ENCODE peak calls at places on chromosomes 1 and 21, in six cellular contexts. One of them, this sample, is unnamed. For H3K4me1, the result is how much of the 10 kb centered on the place peaks cover.

GRCh38 chr1:19315378-19316206 is 3.5 kb downstream of the SLC66A1 start:
- DNase-seq in pancreas: no peak
- DNase-seq in upper lobe of right lung: no peak
- DNase-seq in ovary: no peak
- DNase-seq in left ventricle myocardium inferior: no peak
- DNase-seq in GM23338: no peak
- DNase-seq in this sample: no peak

GRCh38 chr1:150233359-150234308 is 2.3 kb downstream of the ANP32E start:
- DNase-seq in upper lobe of right lung: peak
- DNase-seq in GM23338: no peak
- DNase-seq in left ventricle myocardium inferior: no peak
- DNase-seq in pancreas: no peak
- DNase-seq in ovary: peak
- DNase-seq in this sample: no peak

GRCh38 chr1:50873458-50874187 is 86.4 kb downstream of the FAF1 start:
- DNase-seq in left ventricle myocardium inferior: peak
- DNase-seq in pancreas: no peak
- DNase-seq in upper lobe of right lung: no peak
- DNase-seq in ovary: no peak
- DNase-seq in GM23338: peak
- DNase-seq in this sample: no peak

GRCh38 chr1:37071829-37072228 is 37.5 kb upstream of the GRIK3 start:
- DNase-seq in upper lobe of right lung: no peak
- DNase-seq in pancreas: no peak
- DNase-seq in GM23338: no peak
- DNase-seq in ovary: no peak
- DNase-seq in left ventricle myocardium inferior: peak
- DNase-seq in this sample: no peak

GRCh38 chr1:44641126-44642102 is 32.9 kb downstream of the TMEM53 start:
- DNase-seq in ovary: no peak
- DNase-seq in left ventricle myocardium inferior: no peak
- DNase-seq in upper lobe of right lung: no peak
- DNase-seq in GM23338: no peak
- DNase-seq in pancreas: peak
- DNase-seq in this sample: no peak

GRCh38 chr1:205474571-205474970 is 18.7 kb upstream of the BLACAT1 start:
- DNase-seq in upper lobe of right lung: no peak
- DNase-seq in pancreas: no peak
- DNase-seq in GM23338: no peak
- DNase-seq in ovary: no peak
- DNase-seq in left ventricle myocardium inferior: no peak
- DNase-seq in this sample: no peak

GRCh38 chr1:108080448-108080847 is 115.5 kb upstream of the VAV3 start:
- DNase-seq in pancreas: no peak
- DNase-seq in GM23338: no peak
- DNase-seq in left ventricle myocardium inferior: no peak
- DNase-seq in upper lobe of right lung: no peak
- DNase-seq in ovary: no peak
- DNase-seq in this sample: no peak

GRCh38 chr1:198563578-198563977 is 23.1 kb upstream of the ATP6V1G3 start:
- DNase-seq in upper lobe of right lung: no peak
- DNase-seq in pancreas: no peak
- DNase-seq in left ventricle myocardium inferior: no peak
- DNase-seq in ovary: no peak
- DNase-seq in GM23338: peak
- DNase-seq in this sample: no peak

GRCh38 chr1:45862008-45862407 is 58.6 kb downstream of the MAST2 start:
- DNase-seq in GM23338: no peak
- DNase-seq in left ventricle myocardium inferior: no peak
- DNase-seq in pancreas: no peak
- DNase-seq in upper lobe of right lung: no peak
- DNase-seq in ovary: no peak
- DNase-seq in this sample: no peak

GRCh38 chr21:46287541-46287940 is 1.4 kb downstream of the YBEY start:
- DNase-seq in pancreas: no peak
- DNase-seq in GM23338: no peak
- DNase-seq in upper lobe of right lung: no peak
- DNase-seq in left ventricle myocardium inferior: no peak
- DNase-seq in ovary: no peak
- DNase-seq in this sample: no peak

GRCh38 chr1:219731771-219732170 is 118.9 kb upstream of the ZC3H11B start:
- DNase-seq in upper lobe of right lung: no peak
- DNase-seq in pancreas: no peak
- DNase-seq in ovary: no peak
- DNase-seq in GM23338: no peak
- DNase-seq in left ventricle myocardium inferior: no peak
- DNase-seq in this sample: no peak

GRCh38 chr21:45416619-45417018 is 11.7 kb downstream of the COL18A1 start:
- DNase-seq in ovary: peak
- DNase-seq in upper lobe of right lung: no peak
- DNase-seq in left ventricle myocardium inferior: peak
- DNase-seq in pancreas: peak
- DNase-seq in GM23338: peak
- DNase-seq in this sample: no peak

GRCh38 chr1:186059752-186060151 is 315.3 kb downstream of the TPR start:
- DNase-seq in GM23338: no peak
- DNase-seq in ovary: no peak
- DNase-seq in upper lobe of right lung: no peak
- DNase-seq in left ventricle myocardium inferior: no peak
- DNase-seq in pancreas: no peak
- DNase-seq in this sample: no peak

GRCh38 chr1:220811695-220812094 is 25.0 kb downstream of the MTARC1 start:
- DNase-seq in left ventricle myocardium inferior: no peak
- DNase-seq in upper lobe of right lung: no peak
- DNase-seq in pancreas: no peak
- DNase-seq in GM23338: no peak
- DNase-seq in ovary: no peak
- DNase-seq in this sample: no peak

GRCh38 chr1:164723296-164723731 is 164.3 kb downstream of the PBX1 start:
- DNase-seq in GM23338: no peak
- DNase-seq in pancreas: peak
- DNase-seq in left ventricle myocardium inferior: no peak
- DNase-seq in ovary: no peak
- DNase-seq in upper lobe of right lung: no peak
- DNase-seq in this sample: no peak

GRCh38 chr1:109617291-109617801 is 2.1 kb downstream of the GNAT2 start:
- DNase-seq in GM23338: peak
- DNase-seq in pancreas: no peak
- DNase-seq in ovary: no peak
- DNase-seq in left ventricle myocardium inferior: no peak
- DNase-seq in upper lobe of right lung: no peak
- DNase-seq in this sample: no peak

GRCh38 chr1:97796716-97797115 is 124.1 kb downstream of the DPYD start:
- DNase-seq in ovary: no peak
- DNase-seq in pancreas: no peak
- DNase-seq in GM23338: no peak
- DNase-seq in upper lobe of right lung: no peak
- DNase-seq in left ventricle myocardium inferior: no peak
- DNase-seq in this sample: no peak

GRCh38 chr1:55210990-55211389 is 4.2 kb downstream of the USP24 start:
- DNase-seq in GM23338: no peak
- DNase-seq in upper lobe of right lung: no peak
- DNase-seq in ovary: no peak
- DNase-seq in pancreas: no peak
- DNase-seq in left ventricle myocardium inferior: no peak
- DNase-seq in this sample: no peak
- H3K4me1 ChIP-seq in GM23338: under half
- H3K4me1 ChIP-seq in upper lobe of right lung: half or more
- H3K4me1 ChIP-seq in ovary: under half
- H3K4me1 ChIP-seq in pancreas: under half
- H3K4me1 ChIP-seq in left ventricle myocardium inferior: half or more
- H3K4me1 ChIP-seq in this sample: half or more

GRCh38 chr1:244834596-244835275 is 722 bp upstream of the COX20 start:
- DNase-seq in GM23338: peak
- DNase-seq in pancreas: peak
- DNase-seq in upper lobe of right lung: peak
- DNase-seq in left ventricle myocardium inferior: peak
- DNase-seq in ovary: peak
- DNase-seq in this sample: no peak

GRCh38 chr1:244835276-244836134 is at the start of gene COX20:
- DNase-seq in pancreas: peak
- DNase-seq in GM23338: peak
- DNase-seq in ovary: peak
- DNase-seq in upper lobe of right lung: peak
- DNase-seq in left ventricle myocardium inferior: peak
- DNase-seq in this sample: no peak

GRCh38 chr1:244837597-244838258 is 2.3 kb downstream of the COX20 start:
- DNase-seq in upper lobe of right lung: no peak
- DNase-seq in GM23338: no peak
- DNase-seq in ovary: no peak
- DNase-seq in left ventricle myocardium inferior: no peak
- DNase-seq in pancreas: no peak
- DNase-seq in this sample: no peak

GRCh38 chr1:244836135-244836521 is 670 bp downstream of the COX20 start:
- DNase-seq in upper lobe of right lung: no peak
- DNase-seq in ovary: peak
- DNase-seq in left ventricle myocardium inferior: no peak
- DNase-seq in GM23338: peak
- DNase-seq in pancreas: no peak
- DNase-seq in this sample: no peak

DNA sequence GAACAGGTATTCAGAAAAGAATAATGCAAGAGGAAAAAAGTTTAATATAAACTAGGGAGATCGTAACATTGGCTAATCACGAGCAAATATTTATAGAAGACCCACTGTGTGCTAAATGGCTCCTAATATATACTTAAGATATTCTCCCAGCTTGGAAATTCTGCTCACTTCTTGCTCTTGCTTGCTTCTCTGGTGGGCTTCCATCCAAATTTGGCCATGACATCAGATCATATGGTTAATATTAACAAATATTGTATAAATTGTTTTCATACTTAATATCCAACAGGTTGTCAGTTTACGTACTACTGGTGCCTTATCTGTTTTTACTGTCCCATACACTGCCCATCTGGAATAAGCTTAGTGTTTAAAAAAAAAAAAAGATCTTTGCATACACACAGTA is 1.1 kb downstream of the COX20 start:
- DNase-seq in pancreas: no peak
- DNase-seq in ovary: no peak
- DNase-seq in GM23338: no peak
- DNase-seq in left ventricle myocardium inferior: no peak
- DNase-seq in upper lobe of right lung: no peak
- DNase-seq in this sample: no peak
- H3K27ac ChIP-seq in pancreas: peak
- H3K27ac ChIP-seq in ovary: no peak
- H3K27ac ChIP-seq in GM23338: peak
- H3K27ac ChIP-seq in left ventricle myocardium inferior: peak
- H3K27ac ChIP-seq in upper lobe of right lung: peak
- H3K27ac ChIP-seq in this sample: peak

DNA sequence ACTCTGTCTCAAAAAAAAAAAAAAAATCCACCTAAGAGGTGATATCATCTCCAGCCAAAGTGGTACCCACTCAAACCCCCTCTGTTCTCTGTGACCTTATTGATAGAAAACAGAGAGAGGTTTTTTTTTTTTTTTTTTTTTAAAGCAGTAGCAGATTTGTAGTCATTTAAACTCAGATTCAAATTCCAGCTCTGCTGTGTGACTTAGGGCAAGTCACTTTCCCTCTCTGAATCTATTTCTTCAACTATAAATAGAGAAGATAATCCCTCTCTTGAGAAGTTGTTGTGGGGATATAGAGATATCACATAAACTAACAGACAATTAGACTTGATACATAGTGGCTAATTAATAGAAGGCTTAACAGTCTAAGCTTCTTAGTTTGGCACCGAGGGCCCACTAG is 48.4 kb downstream of the NKAIN1 start:
- DNase-seq in left ventricle myocardium inferior: no peak
- DNase-seq in GM23338: no peak
- DNase-seq in ovary: no peak
- DNase-seq in pancreas: no peak
- DNase-seq in upper lobe of right lung: no peak
- DNase-seq in this sample: no peak
- TF ChIP-seq CTCF in left ventricle myocardium inferior: no peak
- TF ChIP-seq CTCF in GM23338: no peak
- TF ChIP-seq CTCF in ovary: no peak
- TF ChIP-seq CTCF in pancreas: no peak
- TF ChIP-seq CTCF in upper lobe of right lung: no peak
- TF ChIP-seq CTCF in this sample: no peak

DNA sequence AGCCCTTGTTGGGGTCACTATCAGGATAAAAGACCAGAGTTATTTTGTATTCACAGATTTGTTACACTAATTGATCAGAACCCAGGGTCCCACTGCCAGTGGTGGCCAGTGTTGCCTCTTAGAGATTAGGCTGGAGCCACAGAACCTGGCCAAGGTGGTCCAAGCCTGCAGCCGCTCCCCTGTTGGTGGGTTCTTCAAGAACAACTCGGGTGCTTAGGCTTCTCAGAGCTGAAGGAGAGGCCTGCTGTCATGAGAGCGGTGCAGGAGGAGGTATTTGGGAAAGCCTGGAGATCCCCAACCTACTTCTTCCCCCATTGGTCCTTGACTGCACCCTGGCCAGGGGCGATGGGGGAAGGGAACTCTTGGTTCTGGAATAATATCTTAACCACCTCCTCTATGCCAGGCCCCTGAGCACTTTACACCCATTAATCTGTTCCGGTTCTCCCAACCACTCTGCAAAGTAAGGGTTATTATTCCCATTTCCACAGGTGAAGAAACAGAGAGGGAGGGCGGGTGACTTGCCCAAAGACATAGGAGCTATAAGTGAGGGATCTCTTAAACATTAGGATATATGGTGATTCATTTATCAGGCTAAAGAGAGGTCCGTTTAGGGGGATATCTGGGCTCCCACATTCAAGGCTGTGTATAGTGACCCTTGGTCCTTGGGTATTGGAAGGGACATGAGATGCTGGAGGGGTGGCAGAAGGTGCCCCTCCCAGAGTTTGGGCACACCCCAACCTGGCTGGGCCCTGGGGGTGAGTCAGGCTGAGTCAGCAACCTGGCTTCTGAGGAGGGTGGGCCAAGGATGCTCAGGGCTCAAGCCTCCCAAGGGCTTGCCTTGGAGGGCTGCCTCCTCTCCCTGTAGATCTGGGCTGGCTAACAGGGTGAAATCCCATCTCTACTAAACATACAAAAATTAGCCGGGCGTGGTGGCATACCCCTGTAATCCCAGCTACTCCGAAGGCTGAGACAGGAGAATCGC is 5.1 kb downstream of the TRNP1 start:
- DNase-seq in left ventricle myocardium inferior: no peak
- DNase-seq in upper lobe of right lung: no peak
- DNase-seq in ovary: no peak
- DNase-seq in pancreas: no peak
- DNase-seq in GM23338: peak
- DNase-seq in this sample: no peak
- H3K4me1 ChIP-seq in left ventricle myocardium inferior: half or more
- H3K4me1 ChIP-seq in upper lobe of right lung: half or more
- H3K4me1 ChIP-seq in ovary: under half
- H3K4me1 ChIP-seq in pancreas: under half
- H3K4me1 ChIP-seq in GM23338: half or more
- H3K4me1 ChIP-seq in this sample: half or more

GRCh38 chr1:183912265-183912886 is 107.5 kb downstream of the RGL1 start:
- DNase-seq in upper lobe of right lung: no peak
- DNase-seq in ovary: no peak
- DNase-seq in pancreas: no peak
- DNase-seq in GM23338: no peak
- DNase-seq in left ventricle myocardium inferior: no peak
- DNase-seq in this sample: no peak
- H3K27ac ChIP-seq in upper lobe of right lung: no peak
- H3K27ac ChIP-seq in ovary: no peak
- H3K27ac ChIP-seq in pancreas: no peak
- H3K27ac ChIP-seq in GM23338: no peak
- H3K27ac ChIP-seq in left ventricle myocardium inferior: peak
- H3K27ac ChIP-seq in this sample: no peak